ENCODE peak calls at places on chromosomes 16 and 17, in five cellular contexts. W is GM13977, Y is mammary epithelial cell, L is AG04449, Z is A549. X is an unnamed sample.

GRCh38 chr16:78490431-78490830 is 391.0 kb downstream of the WWOX start:
- DNase-seq in W (no peak), Y (no peak), L (no peak), Z (no peak), X (no peak)

GRCh38 chr17:74274060-74274702 is at the start of gene DNAI2:
- DNase-seq in W (no peak), Y (no peak), L (no peak), Z (no peak), X (no peak)

GRCh38 chr16:383326-384020 is 1.7 kb upstream of the PGAP6 start:
- DNase-seq in W (no peak), Y (peak; percentile 72), L (no peak), Z (no peak), X (no peak)

GRCh38 chr17:35373984-35374765 is 754 bp upstream of the SLFN11 start:
- DNase-seq in W (peak; percentile 41), Y (peak; percentile 17), L (no peak), Z (peak; percentile 38), X (peak; percentile 21)

GRCh38 chr17:48194097-48194550 is 86.6 kb downstream of the SNX11 start:
- DNase-seq in W (no peak), Y (peak; percentile 3), L (no peak), Z (peak; percentile 41), X (peak; percentile 80)

GRCh38 chr17:7932483-7932891 is 481 bp downstream of the CNTROB start:
- DNase-seq in W (peak; percentile 60), Y (peak; percentile 32), L (no peak), Z (peak; percentile 51), X (peak; percentile 4)

GRCh38 chr17:78338860-78339259 is 21.0 kb downstream of the SOCS3 start:
- DNase-seq in W (peak; percentile 67), Y (peak; percentile 94), L (no peak), Z (no peak), X (no peak)

GRCh38 chr17:10130263-10130662 is 68.1 kb downstream of the GAS7 start:
- DNase-seq in W (no peak), Y (no peak), L (peak; percentile 72), Z (no peak), X (no peak)

GRCh38 chr16:28103516-28104170 is 40.1 kb upstream of the GSG1L start:
- DNase-seq in W (no peak), Y (no peak), L (no peak), Z (no peak), X (no peak)

GRCh38 chr16:1946495-1947368 is 3.7 kb upstream of the MSRB1 start:
- DNase-seq in W (no peak), Y (no peak), L (no peak), Z (no peak), X (no peak)

GRCh38 chr17:38752930-38753506 is 477 bp downstream of the PSMB3 start:
- DNase-seq in W (no peak), Y (no peak), L (no peak), Z (no peak), X (no peak)

GRCh38 chr17:42518755-42519545 is 17.1 kb upstream of the NAGLU start:
- DNase-seq in W (no peak), Y (no peak), L (no peak), Z (peak; percentile 84), X (peak; percentile 24)

GRCh38 chr17:41535764-41536481 is 7.8 kb upstream of the KRT19 start:
- DNase-seq in W (no peak), Y (no peak), L (no peak), Z (no peak), X (no peak)

GRCh38 chr17:77011173-77012011 is 129.4 kb upstream of the SEC14L1 start:
- DNase-seq in W (no peak), Y (peak; percentile 34), L (no peak), Z (peak; percentile 65), X (peak; percentile 46)

GRCh38 chr17:13352747-13353415 is 248.8 kb downstream of the HS3ST3A1 start:
- DNase-seq in W (no peak), Y (no peak), L (no peak), Z (no peak), X (no peak)

GRCh38 chr17:3529817-3530741 is 27.5 kb downstream of the TRPV3 start:
- DNase-seq in W (no peak), Y (no peak), L (no peak), Z (no peak), X (peak; percentile 10)

GRCh38 chr16:2467301-2468141 is 3.6 kb upstream of the NTN3 start:
- DNase-seq in W (peak; percentile 82), Y (peak; percentile 29), L (no peak), Z (peak; percentile 60), X (peak; percentile 29)

GRCh38 chr16:2029350-2029749 is 2.6 kb downstream of the NHERF2 start:
- DNase-seq in W (no peak), Y (no peak), L (no peak), Z (no peak), X (no peak)

GRCh38 chr17:31321971-31322370 is 549 bp upstream of the EVI2A start:
- DNase-seq in W (no peak), Y (no peak), L (no peak), Z (no peak), X (no peak)

GRCh38 chr16:22315979-22316378 is 18.8 kb downstream of the POLR3E start:
- DNase-seq in W (no peak), Y (no peak), L (no peak), Z (no peak), X (no peak)

GRCh38 chr16:87409781-87410180 is 17.6 kb downstream of the MAP1LC3B start:
- DNase-seq in W (no peak), Y (no peak), L (no peak), Z (no peak), X (no peak)

GRCh38 chr16:24834459-24835335 is 11.1 kb upstream of the SLC5A11 start:
- DNase-seq in W (peak; percentile 49), Y (peak; percentile 33), L (no peak), Z (peak; percentile 76), X (peak; percentile 34)
- TF ChIP-seq CTCF in W (peak; percentile 52), Y (peak; percentile 75), L (peak; percentile 72), Z (peak; percentile 90), X (peak; percentile 83)

GRCh38 chr17:63949576-63950250 is 17.6 kb upstream of the CD79B start:
- DNase-seq in W (no peak), Y (no peak), L (no peak), Z (no peak), X (no peak)
- TF ChIP-seq CTCF in W (no peak), Y (no peak), L (no peak), Z (no peak), X (no peak)

DNA sequence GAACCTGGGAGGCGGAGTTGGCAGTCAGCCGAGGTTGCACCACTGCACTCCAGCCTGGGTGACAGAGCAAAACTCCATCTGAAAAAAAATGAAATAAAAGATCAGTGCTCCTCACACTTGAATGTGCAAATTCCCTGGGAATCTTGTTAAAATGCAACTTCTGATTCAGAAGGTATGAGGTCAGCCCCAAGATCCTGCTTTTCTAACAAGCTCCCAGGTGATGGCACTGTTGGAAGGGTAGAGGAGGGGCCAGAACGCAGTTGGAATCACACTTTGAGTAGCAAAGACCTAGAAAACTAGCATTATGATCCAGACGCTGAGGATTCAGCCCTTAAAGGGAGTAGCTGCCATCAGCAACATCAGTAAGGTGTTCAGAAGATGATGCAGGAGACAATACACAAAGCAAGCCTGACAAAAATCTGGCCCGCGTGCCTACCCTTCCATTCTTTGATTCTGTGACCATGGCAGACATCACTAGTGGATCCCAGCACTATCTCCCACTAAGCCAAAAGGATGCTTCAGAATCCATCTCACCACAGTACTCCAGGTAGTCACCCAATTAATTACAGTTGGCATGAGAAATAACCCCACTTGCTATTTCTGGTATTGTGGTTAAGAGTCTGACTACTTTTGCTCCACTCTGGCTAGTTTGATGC is 33.1 kb upstream of the MEIOC start:
- DNase-seq in W (no peak), Y (no peak), L (no peak), Z (peak; percentile 49), X (no peak)
- TF ChIP-seq CTCF in W (no peak), Y (peak; percentile 26), L (no peak), Z (peak; percentile 30), X (peak; percentile 10)

GRCh38 chr16:29844575-29845331 is 18.3 kb downstream of the CDIPT start:
- DNase-seq in W (no peak), Y (no peak), L (no peak), Z (no peak), X (no peak)

GRCh38 chr16:29840240-29840639 is 20.0 kb downstream of the MVP start:
- DNase-seq in W (no peak), Y (no peak), L (no peak), Z (no peak), X (no peak)

GRCh38 chr16:29841631-29842030 is 21.4 kb downstream of the MVP start:
- DNase-seq in W (no peak), Y (no peak), L (no peak), Z (no peak), X (no peak)

GRCh38 chr16:29843942-29844341 is 19.1 kb downstream of the CDIPT start:
- DNase-seq in W (no peak), Y (no peak), L (no peak), Z (no peak), X (no peak)

GRCh38 chr16:29842732-29843346 is 20.2 kb downstream of the CDIPT start:
- DNase-seq in W (no peak), Y (no peak), L (no peak), Z (no peak), X (no peak)
- TF ChIP-seq CTCF in W (no peak), Y (peak; percentile 5), L (no peak), Z (no peak), X (peak; percentile 9)